ENCODE peak calls at places on chromosomes 11 and 22, in seven cellular contexts. One of them, this sample, is unnamed.

GRCh38 chr11:128398517-128399152 is 188.7 kb downstream of the ETS1 start:
- DNase-seq in AG04449: no peak
- DNase-seq in HCT116: no peak
- DNase-seq in H9: no peak
- DNase-seq in GM06990: no peak
- DNase-seq in RWPE1: no peak
- DNase-seq in lung: no peak
- DNase-seq in this sample: no peak

GRCh38 chr11:55401011-55401410 is 33.2 kb downstream of the OR4A15 start:
- DNase-seq in AG04449: no peak
- DNase-seq in HCT116: no peak
- DNase-seq in H9: no peak
- DNase-seq in GM06990: no peak
- DNase-seq in RWPE1: no peak
- DNase-seq in lung: no peak
- DNase-seq in this sample: no peak

GRCh38 chr11:66459138-66459778 is 7.4 kb upstream of the PELI3 start:
- DNase-seq in AG04449: no peak
- DNase-seq in HCT116: no peak
- DNase-seq in H9: no peak
- DNase-seq in GM06990: peak
- DNase-seq in RWPE1: no peak
- DNase-seq in lung: no peak
- DNase-seq in this sample: no peak

GRCh38 chr11:6438979-6439571 is 1.7 kb downstream of the HPX start:
- DNase-seq in AG04449: no peak
- DNase-seq in HCT116: peak
- DNase-seq in H9: peak
- DNase-seq in GM06990: no peak
- DNase-seq in RWPE1: peak
- DNase-seq in lung: peak
- DNase-seq in this sample: no peak

GRCh38 chr22:27100789-27101188 is 443.4 kb downstream of the MIAT start:
- DNase-seq in AG04449: no peak
- DNase-seq in HCT116: no peak
- DNase-seq in H9: peak
- DNase-seq in GM06990: no peak
- DNase-seq in RWPE1: no peak
- DNase-seq in lung: no peak
- DNase-seq in this sample: peak

GRCh38 chr22:31344369-31345330 is 1.5 kb downstream of the PATZ1 start:
- DNase-seq in AG04449: no peak
- DNase-seq in HCT116: no peak
- DNase-seq in H9: peak
- DNase-seq in GM06990: peak
- DNase-seq in RWPE1: no peak
- DNase-seq in lung: peak
- DNase-seq in this sample: no peak

GRCh38 chr11:108647701-108648527 is 17.0 kb upstream of the DDX10 start:
- DNase-seq in AG04449: peak
- DNase-seq in HCT116: peak
- DNase-seq in H9: peak
- DNase-seq in GM06990: peak
- DNase-seq in RWPE1: peak
- DNase-seq in lung: peak
- DNase-seq in this sample: no peak

GRCh38 chr11:100467821-100468508 is 219.1 kb upstream of the ARHGAP42 start:
- DNase-seq in AG04449: no peak
- DNase-seq in HCT116: no peak
- DNase-seq in H9: no peak
- DNase-seq in GM06990: no peak
- DNase-seq in RWPE1: no peak
- DNase-seq in lung: no peak
- DNase-seq in this sample: no peak

GRCh38 chr22:39026509-39027150 is 5.7 kb downstream of the APOBEC3D start:
- DNase-seq in AG04449: no peak
- DNase-seq in HCT116: no peak
- DNase-seq in H9: no peak
- DNase-seq in GM06990: no peak
- DNase-seq in RWPE1: no peak
- DNase-seq in lung: no peak
- DNase-seq in this sample: no peak

DNA sequence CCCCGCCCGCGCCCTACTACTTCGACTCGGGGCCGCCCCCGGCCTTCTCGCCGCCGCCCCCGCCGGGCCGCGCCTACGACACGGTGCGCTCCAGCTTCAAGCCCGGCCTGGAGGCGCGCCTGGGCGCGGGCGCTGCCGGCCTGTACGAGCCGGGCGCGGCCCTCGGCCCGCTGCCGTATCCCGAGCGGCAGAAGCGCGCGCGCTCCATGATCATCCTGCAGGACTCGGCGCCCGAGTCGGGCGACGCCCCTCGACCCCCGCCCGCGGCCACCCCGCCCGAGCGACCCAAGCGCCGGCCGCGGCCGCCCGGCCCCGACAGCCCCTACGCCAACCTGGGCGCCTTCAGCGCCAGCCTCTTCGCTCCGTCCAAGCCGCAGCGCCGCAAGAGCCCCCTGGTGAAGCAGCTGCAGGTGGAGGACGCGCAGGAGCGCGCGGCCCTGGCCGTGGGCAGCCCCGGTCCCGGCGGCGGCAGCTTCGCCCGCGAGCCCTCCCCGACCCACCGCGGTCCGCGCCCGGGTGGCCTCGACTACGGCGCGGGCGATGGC is 17.6 kb upstream of the ACR start:
- DNase-seq in AG04449: no peak
- DNase-seq in HCT116: no peak
- DNase-seq in H9: no peak
- DNase-seq in GM06990: no peak
- DNase-seq in RWPE1: no peak
- DNase-seq in lung: no peak
- DNase-seq in this sample: no peak
- TF ChIP-seq CTCF in AG04449: no peak
- TF ChIP-seq CTCF in HCT116: no peak
- TF ChIP-seq CTCF in H9: no peak
- TF ChIP-seq CTCF in GM06990: no peak
- TF ChIP-seq CTCF in RWPE1: no peak
- TF ChIP-seq CTCF in lung: no peak
- TF ChIP-seq CTCF in this sample: no peak

GRCh38 chr22:50641696-50642607 is 14.0 kb upstream of the ARSA start:
- DNase-seq in AG04449: no peak
- DNase-seq in HCT116: no peak
- DNase-seq in H9: peak
- DNase-seq in GM06990: no peak
- DNase-seq in RWPE1: no peak
- DNase-seq in lung: no peak
- DNase-seq in this sample: no peak
- TF ChIP-seq CTCF in AG04449: peak
- TF ChIP-seq CTCF in HCT116: peak
- TF ChIP-seq CTCF in H9: peak
- TF ChIP-seq CTCF in GM06990: peak
- TF ChIP-seq CTCF in RWPE1: no peak
- TF ChIP-seq CTCF in lung: peak
- TF ChIP-seq CTCF in this sample: peak

DNA sequence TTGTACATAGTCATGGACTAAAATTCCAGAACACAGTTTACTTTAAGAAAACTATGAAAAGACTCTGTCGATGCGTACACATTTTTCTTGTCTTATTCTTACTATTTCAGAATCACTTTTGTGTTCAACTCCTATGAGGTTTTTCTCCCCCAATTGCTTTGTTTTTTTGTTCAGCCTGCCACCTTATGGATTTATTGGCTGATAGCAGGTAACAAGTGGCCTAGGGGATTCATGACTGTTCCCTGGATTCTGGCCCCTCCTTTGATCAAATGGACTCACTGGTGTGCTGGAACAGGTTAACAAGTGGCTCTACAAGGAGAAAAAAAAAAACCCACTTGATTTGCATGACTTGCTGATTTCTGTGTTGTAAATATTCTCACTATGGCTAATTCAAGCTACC is 10.6 kb downstream of the MMP20 start:
- DNase-seq in AG04449: no peak
- DNase-seq in HCT116: no peak
- DNase-seq in H9: no peak
- DNase-seq in GM06990: no peak
- DNase-seq in RWPE1: peak
- DNase-seq in lung: no peak
- DNase-seq in this sample: no peak
- TF ChIP-seq CTCF in AG04449: no peak
- TF ChIP-seq CTCF in HCT116: peak
- TF ChIP-seq CTCF in H9: no peak
- TF ChIP-seq CTCF in GM06990: peak
- TF ChIP-seq CTCF in RWPE1: peak
- TF ChIP-seq CTCF in lung: no peak
- TF ChIP-seq CTCF in this sample: peak

DNA sequence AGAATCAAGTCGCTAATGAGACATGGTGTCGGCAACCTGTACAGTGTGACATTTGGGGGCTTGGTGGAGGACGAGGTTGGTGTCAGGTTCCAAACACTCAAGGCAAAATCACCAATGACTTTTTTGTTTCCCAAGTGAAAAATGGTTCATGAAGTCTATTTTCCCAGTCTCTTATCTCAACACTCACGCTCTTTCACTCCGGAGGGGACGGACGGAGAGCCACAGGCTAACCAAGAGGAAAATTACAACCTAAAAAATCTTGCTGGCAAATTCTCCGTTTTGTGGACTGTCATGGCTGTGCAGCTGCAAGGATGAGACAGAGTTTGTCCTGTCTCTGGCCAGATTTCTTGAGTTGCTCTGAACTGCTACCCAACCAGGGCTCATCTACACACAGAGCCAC is 101.2 kb downstream of the ABTB2 start:
- DNase-seq in AG04449: no peak
- DNase-seq in HCT116: no peak
- DNase-seq in H9: no peak
- DNase-seq in GM06990: no peak
- DNase-seq in RWPE1: no peak
- DNase-seq in lung: no peak
- DNase-seq in this sample: no peak
- TF ChIP-seq CTCF in AG04449: no peak
- TF ChIP-seq CTCF in HCT116: no peak
- TF ChIP-seq CTCF in H9: no peak
- TF ChIP-seq CTCF in GM06990: no peak
- TF ChIP-seq CTCF in RWPE1: no peak
- TF ChIP-seq CTCF in lung: no peak
- TF ChIP-seq CTCF in this sample: no peak

GRCh38 chr11:120486138-120486537 is 25.4 kb upstream of the GRIK4 start:
- DNase-seq in AG04449: no peak
- DNase-seq in HCT116: no peak
- DNase-seq in H9: no peak
- DNase-seq in GM06990: no peak
- DNase-seq in RWPE1: no peak
- DNase-seq in lung: no peak
- DNase-seq in this sample: no peak
- TF ChIP-seq CTCF in AG04449: no peak
- TF ChIP-seq CTCF in HCT116: no peak
- TF ChIP-seq CTCF in H9: no peak
- TF ChIP-seq CTCF in GM06990: no peak
- TF ChIP-seq CTCF in RWPE1: no peak
- TF ChIP-seq CTCF in lung: no peak
- TF ChIP-seq CTCF in this sample: no peak

GRCh38 chr22:50399751-50400331 is 56.7 kb downstream of the PPP6R2 start:
- DNase-seq in AG04449: no peak
- DNase-seq in HCT116: peak
- DNase-seq in H9: peak
- DNase-seq in GM06990: peak
- DNase-seq in RWPE1: peak
- DNase-seq in lung: peak
- DNase-seq in this sample: no peak
- TF ChIP-seq CTCF in AG04449: peak
- TF ChIP-seq CTCF in HCT116: peak
- TF ChIP-seq CTCF in H9: peak
- TF ChIP-seq CTCF in GM06990: peak
- TF ChIP-seq CTCF in RWPE1: peak
- TF ChIP-seq CTCF in lung: peak
- TF ChIP-seq CTCF in this sample: peak